ENCODE peak calls at places on chromosomes 5 and 9, in nine cellular contexts. X is activated T-cell treated with anti-CD3 and anti-CD28 coated beads for 1 hour; E is stimulated activated CD8-positive, alpha-beta memory T cell treated with anti-CD3 and anti-CD28 coated beads, Interleukin-4, amount 100 ng/mL, for 48 hours; U is HEK293T; T is T-helper 2 cell; B is K562; D is pons; N is M059J; H is A549. M is an unnamed sample.

GRCh38 chr9:18238254-18238653 is 235.7 kb upstream of the ADAMTSL1 start:
- DNase-seq in H (peak; percentile 27), B (no peak), N (peak; percentile 83), E (no peak), X (no peak), U (no peak), T (no peak), D (no peak), M (peak; percentile 85)

GRCh38 chr9:98593354-98594253 is 115.1 kb downstream of the GABBR2 start:
- DNase-seq in B (no peak), D (no peak), U (no peak), E (no peak), N (no peak), H (no peak), T (no peak), X (no peak), M (no peak)

GRCh38 chr5:148815578-148815977 is 10.8 kb upstream of the ADRB2 start:
- DNase-seq in X (no peak), H (no peak), D (no peak), N (no peak), B (no peak), T (no peak), E (no peak), U (no peak), M (no peak)

GRCh38 chr5:122500245-122501086 is 188.4 kb downstream of the SNCAIP start:
- DNase-seq in N (peak; percentile 52), B (peak; percentile 44), H (peak; percentile 56), E (no peak), T (no peak), X (no peak), D (peak; percentile 81), U (peak; percentile 72), M (peak; percentile 72)

GRCh38 chr5:421287-421880 is 21.6 kb upstream of the EXOC3 start:
- DNase-seq in N (no peak), U (no peak), X (no peak), E (no peak), B (no peak), T (no peak), H (no peak), D (no peak), M (no peak)

GRCh38 chr5:1726956-1727355 is 72.7 kb downstream of the MRPL36 start:
- DNase-seq in B (no peak), H (no peak), U (no peak), N (no peak), E (peak; percentile 11), D (no peak), X (no peak), T (no peak), M (no peak)

GRCh38 chr5:103327451-103327850 is 68.9 kb downstream of the MACIR start:
- DNase-seq in E (no peak), U (no peak), T (no peak), N (no peak), D (no peak), H (no peak), B (no peak), X (no peak), M (no peak)

GRCh38 chr5:34923694-34924461 is 5.5 kb upstream of the DNAJC21 start:
- DNase-seq in E (peak; percentile 33), U (no peak), H (peak; percentile 62), N (peak; percentile 99), D (peak; percentile 8), X (no peak), B (peak; percentile 80), T (no peak), M (peak; percentile 95)

GRCh38 chr5:149561848-149562247 is 10.6 kb upstream of the CSNK1A1 start:
- DNase-seq in T (no peak), N (peak; percentile 97), D (peak; percentile 35), U (no peak), X (no peak), B (peak; percentile 36), E (no peak), H (peak; percentile 88), M (peak; percentile 99)

GRCh38 chr5:122653087-122654017 is 121.5 kb upstream of the SNX2 start:
- DNase-seq in U (no peak), T (no peak), N (peak; percentile 4), B (no peak), E (no peak), D (no peak), X (no peak), H (no peak), M (no peak)

GRCh38 chr5:114838937-114839336 is 330.8 kb downstream of the TRIM36 start:
- DNase-seq in B (no peak), N (no peak), X (no peak), D (no peak), T (no peak), H (no peak), U (no peak), E (no peak), M (no peak)

GRCh38 chr5:151596839-151597539 is 5.9 kb upstream of the FAT2 start:
- DNase-seq in T (no peak), D (no peak), N (no peak), U (no peak), H (no peak), E (no peak), B (no peak), X (no peak), M (no peak)

GRCh38 chr5:64451551-64451950 is 54.3 kb upstream of the RGS7BP start:
- DNase-seq in H (no peak), U (no peak), T (no peak), X (no peak), E (no peak), N (no peak), B (no peak), D (no peak), M (peak; percentile 3)

GRCh38 chr9:99445377-99445891 is 223.4 kb downstream of the SEC61B start:
- DNase-seq in B (no peak), U (no peak), X (no peak), E (no peak), H (peak; percentile 31), D (no peak), N (peak; percentile 98), T (no peak), M (peak; percentile 96)

GRCh38 chr5:143922718-143923117 is 110.8 kb downstream of the HMHB1 start:
- DNase-seq in U (no peak), T (no peak), E (no peak), N (peak; percentile 89), H (peak; percentile 38), B (no peak), X (no peak), D (no peak), M (peak; percentile 79)

GRCh38 chr5:108650997-108651396 is 96.7 kb upstream of the FER start:
- DNase-seq in N (no peak), E (no peak), T (no peak), B (no peak), H (no peak), U (no peak), D (no peak), X (no peak), M (peak; percentile 84)

M was measured in ELR.